ENCODE peak calls at places on chromosomes 5 and 9, in four cellular contexts. E is cardiac muscle cell; C is CD8-positive, alpha-beta memory T cell; Z is mammary epithelial cell. X is an unnamed sample. For H3K36me3 and H3K4me1, the result is how much of the 10 kb centered on the place peaks cover.

GRCh38 chr5:150700298-150700599 is 613 bp downstream of the RBM22 start:
- DNase-seq in C (no peak), E (no peak), Z (peak), X (no peak)

GRCh38 chr5:95471447-95471846 is 80.3 kb downstream of the FAM81B start:
- DNase-seq in C (no peak), E (no peak), Z (no peak), X (no peak)

GRCh38 chr9:111197251-111197650 is 132.8 kb downstream of the OR2K2 start:
- DNase-seq in E (no peak), Z (no peak), C (no peak), X (no peak)

GRCh38 chr5:17228833-17229291 is 11.4 kb downstream of the BASP1 start:
- DNase-seq in C (no peak), E (no peak), Z (peak), X (no peak)

GRCh38 chr5:79837707-79838620 is 148.3 kb downstream of the CMYA5 start:
- DNase-seq in C (no peak), E (no peak), Z (no peak), X (no peak)

GRCh38 chr9:134366223-134367031 is 40.2 kb downstream of the RXRA start:
- DNase-seq in E (no peak), Z (peak), C (no peak), X (no peak)

GRCh38 chr5:134517553-134517952 is 7.9 kb upstream of the JADE2 start:
- DNase-seq in E (no peak), C (no peak), Z (peak), X (no peak)

GRCh38 chr9:15967068-15967467 is 414.2 kb downstream of the CCDC171 start:
- DNase-seq in C (no peak), Z (no peak), E (no peak), X (no peak)

GRCh38 chr5:112878760-112879159 is 17.7 kb downstream of the SRP19 start:
- DNase-seq in E (no peak), Z (peak), C (no peak), X (peak)

GRCh38 chr9:91710148-91710547 is 239.9 kb downstream of the ROR2 start:
- DNase-seq in C (no peak), E (no peak), Z (no peak), X (no peak)

GRCh38 chr5:159050408-159051091 is 49.2 kb downstream of the EBF1 start:
- DNase-seq in Z (no peak), E (no peak), C (no peak), X (no peak)

GRCh38 chr5:38339446-38339845 is 81.1 kb downstream of the EGFLAM start:
- DNase-seq in E (no peak), Z (no peak), C (no peak), X (no peak)
- H3K36me3 ChIP-seq in E (under half), Z (under half), C (under half), X (under half)

DNA sequence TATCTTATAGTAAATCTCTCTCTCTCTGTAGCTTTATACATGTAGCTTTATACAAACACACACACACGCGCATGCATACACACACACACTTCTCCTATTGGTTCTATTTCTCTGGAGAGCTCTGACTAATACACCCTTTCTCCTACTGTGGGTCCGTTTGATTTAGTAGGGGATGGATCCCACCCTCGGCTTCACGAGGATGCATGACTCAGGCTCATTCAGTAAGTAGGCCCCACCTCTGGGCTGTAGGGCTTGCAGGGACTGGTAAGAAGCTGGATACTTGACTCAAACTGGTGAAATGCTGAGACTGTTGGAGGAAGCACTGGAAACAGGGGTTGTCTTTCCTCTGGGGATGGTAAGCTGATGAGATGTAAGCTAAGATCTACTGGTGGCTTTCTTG is 98.7 kb downstream of the SLC24A2 start:
- DNase-seq in C (no peak), E (no peak), Z (peak), X (no peak)
- H3K27ac ChIP-seq in C (no peak), E (no peak), Z (no peak), X (no peak)

GRCh38 chr5:14256026-14256690 is 113.0 kb downstream of the TRIO start:
- DNase-seq in E (no peak), Z (no peak), C (no peak), X (no peak)

GRCh38 chr5:14258840-14259239 is 115.7 kb downstream of the TRIO start:
- DNase-seq in E (no peak), Z (no peak), C (no peak), X (no peak)

GRCh38 chr5:14256756-14257393 is 113.7 kb downstream of the TRIO start:
- DNase-seq in C (no peak), Z (no peak), E (no peak), X (no peak)

GRCh38 chr5:14260637-14261036 is 117.5 kb downstream of the TRIO start:
- DNase-seq in Z (no peak), C (no peak), E (no peak), X (no peak)

DNA sequence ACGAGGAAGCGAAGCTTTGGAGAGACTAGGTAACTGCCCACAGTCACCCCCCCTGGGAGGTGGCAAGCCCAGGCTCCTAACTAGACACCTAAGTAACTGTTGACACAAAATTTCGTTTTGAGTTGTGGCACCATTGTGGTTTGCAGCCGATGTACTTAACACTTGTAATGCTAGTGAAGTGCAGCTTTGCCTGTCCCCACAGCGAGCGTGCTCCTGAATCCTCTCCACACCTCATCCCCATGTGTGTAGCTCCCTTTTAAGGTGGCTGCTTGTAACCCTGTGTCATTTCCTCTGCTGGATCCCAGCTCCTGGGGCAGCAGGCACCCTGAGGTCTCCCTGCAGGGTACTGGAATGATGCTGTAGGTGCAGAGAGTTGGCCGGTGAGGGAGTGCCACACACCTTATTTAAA is 114.9 kb downstream of the TRIO start:
- DNase-seq in E (no peak), C (no peak), Z (no peak), X (no peak)
- H3K4me1 ChIP-seq in E (under half), C (under half), Z (under half), X (under half)

GRCh38 chr5:179186801-179187200 is 126.6 kb downstream of the ZNF354C start:
- DNase-seq in E (no peak), Z (no peak), C (no peak), X (no peak)

GRCh38 chr5:179187229-179187678 is 127.1 kb downstream of the ZNF354C start:
- DNase-seq in E (no peak), Z (no peak), C (no peak), X (no peak)

GRCh38 chr5:179186092-179186419 is 125.9 kb downstream of the ZNF354C start:
- DNase-seq in E (no peak), C (no peak), Z (no peak), X (no peak)

GRCh38 chr5:179184521-179185050 is 124.4 kb downstream of the ZNF354C start:
- DNase-seq in E (no peak), Z (no peak), C (no peak), X (no peak)

GRCh38 chr5:179185256-179186091 is 125.3 kb downstream of the ZNF354C start:
- DNase-seq in C (no peak), E (peak), Z (no peak), X (no peak)
- H3K36me3 ChIP-seq in C (under half), E (under half), Z (under half), X (under half)

GRCh38 chr9:115154969-115155534 is 37.1 kb upstream of the TNC start:
- DNase-seq in E (no peak), Z (no peak), C (no peak), X (no peak)
- H3K27ac ChIP-seq in E (no peak), Z (no peak), C (no peak), X (no peak)

GRCh38 chr5:116885825-116886224 is 311.2 kb upstream of the SEMA6A start:
- DNase-seq in E (no peak), Z (no peak), C (no peak), X (no peak)
- H3K4me1 ChIP-seq in E (under half), Z (under half), C (under half), X (under half)

GRCh38 chr9:128484686-128485413 is 19.7 kb upstream of the GLE1 start:
- DNase-seq in C (no peak), Z (no peak), E (no peak), X (no peak)
- H3K36me3 ChIP-seq in C (under half), Z (under half), E (under half), X (half or more)

DNA sequence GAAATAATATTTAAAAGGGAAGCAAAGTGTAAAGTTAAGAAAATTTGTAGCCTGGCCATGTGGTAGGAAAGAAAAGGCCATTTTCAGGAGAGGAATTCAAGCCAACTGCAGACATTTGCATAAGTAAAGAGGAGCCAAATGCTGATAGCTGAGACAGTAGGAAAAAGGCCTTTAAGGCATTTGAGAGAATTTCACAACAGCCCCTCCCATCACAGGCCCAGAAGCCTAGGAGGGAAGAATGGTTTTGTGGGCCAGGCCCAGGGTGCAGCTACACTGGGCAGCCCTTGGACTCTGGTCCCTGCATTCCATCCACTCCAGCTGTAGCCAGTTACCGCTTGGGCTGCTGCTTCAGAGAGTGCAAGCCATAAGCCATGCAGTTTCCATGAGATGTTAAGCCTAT is 1556.8 kb downstream of the EFNA5 start:
- DNase-seq in Z (no peak), C (no peak), E (no peak), X (no peak)
- H3K27ac ChIP-seq in Z (no peak), C (no peak), E (no peak), X (no peak)

GRCh38 chr5:137190441-137190840 is 308.7 kb downstream of the SPOCK1 start:
- DNase-seq in E (no peak), C (no peak), Z (peak), X (no peak)
- H3K4me1 ChIP-seq in E (under half), C (under half), Z (under half), X (under half)

GRCh38 chr9:87095961-87096360 is 148.7 kb upstream of the GAS1 start:
- DNase-seq in C (no peak), E (no peak), Z (no peak), X (no peak)
- H3K36me3 ChIP-seq in C (under half), E (under half), Z (under half), X (under half)